ENCODE peak calls at places on chromosomes 2 and 18, in eight cellular contexts. R is A673, E is neural progenitor cell, W is left lung, C is left ventricle myocardium inferior, A is AG04450, L is kidney epithelial cell, D is GM12878. B is an unnamed sample.

GRCh38 chr18:40413160-40413559 is 1541.9 kb upstream of the PIK3C3 start:
- DNase-seq in R (peak; percentile 23), E (peak; percentile 76), W (no peak), C (no peak), A (no peak), L (no peak), D (no peak), B (no peak)

GRCh38 chr2:171432206-171432968 is 1.4 kb downstream of the METTL8 start:
- DNase-seq in R (no peak), E (no peak), W (no peak), C (no peak), A (no peak), L (no peak), D (no peak), B (no peak)

GRCh38 chr2:85886585-85886984 is 2.2 kb downstream of the ST3GAL5 start:
- DNase-seq in R (peak; percentile 87), E (no peak), W (peak; percentile 76), C (no peak), A (peak; percentile 90), L (peak; percentile 80), D (no peak), B (no peak)

GRCh38 chr2:217279130-217279529 is 419.3 kb upstream of the TNP1 start:
- DNase-seq in R (no peak), E (no peak), W (no peak), C (no peak), A (no peak), L (no peak), D (no peak), B (no peak)

GRCh38 chr2:112520234-112520783 is 22.0 kb upstream of the POLR1B start:
- DNase-seq in R (peak; percentile 50), E (no peak), W (no peak), C (no peak), A (no peak), L (no peak), D (no peak), B (no peak)

GRCh38 chr2:188725981-188726380 is 248.2 kb upstream of the COL3A1 start:
- DNase-seq in R (peak; percentile 69), E (no peak), W (no peak), C (no peak), A (no peak), L (no peak), D (no peak), B (no peak)

GRCh38 chr2:122886479-122887130 is 1131.2 kb downstream of the TSN start:
- DNase-seq in R (no peak), E (peak; percentile 51), W (no peak), C (no peak), A (no peak), L (no peak), D (no peak), B (no peak)

GRCh38 chr2:37802106-37802791 is 122.8 kb upstream of the RMDN2 start:
- DNase-seq in R (no peak), E (no peak), W (peak; percentile 78), C (no peak), A (no peak), L (no peak), D (no peak), B (no peak)

GRCh38 chr2:8819194-8819593 is 18.2 kb downstream of the KIDINS220 start:
- DNase-seq in R (no peak), E (no peak), W (no peak), C (no peak), A (no peak), L (no peak), D (no peak), B (no peak)

GRCh38 chr2:95539290-95539689 is 52.5 kb upstream of the TRIM43 start:
- DNase-seq in R (no peak), E (no peak), W (no peak), C (no peak), A (no peak), L (no peak), D (no peak), B (no peak)

GRCh38 chr18:50662177-50662576 is 102.3 kb downstream of the MAPK4 start:
- DNase-seq in R (peak; percentile 38), E (peak; percentile 47), W (no peak), C (no peak), A (no peak), L (no peak), D (no peak), B (peak; percentile 19)

GRCh38 chr18:48319796-48320638 is 89.2 kb downstream of the ZBTB7C start:
- DNase-seq in R (no peak), E (no peak), W (no peak), C (no peak), A (no peak), L (no peak), D (no peak), B (no peak)

GRCh38 chr2:1581965-1582625 is 162.2 kb downstream of the PXDN start:
- DNase-seq in R (no peak), E (peak; percentile 26), W (no peak), C (no peak), A (no peak), L (no peak), D (no peak), B (no peak)

GRCh38 chr2:127664065-127664894 is 11.1 kb downstream of the LIMS2 start:
- DNase-seq in R (no peak), E (peak; percentile 74), W (peak; percentile 33), C (peak; percentile 59), A (no peak), L (no peak), D (no peak), B (no peak)

GRCh38 chr2:237488901-237489860 is 2.1 kb downstream of the MLPH start:
- DNase-seq in R (no peak), E (no peak), W (no peak), C (no peak), A (no peak), L (peak; percentile 80), D (no peak), B (no peak)

GRCh38 chr2:120350801-120351324 is 4.9 kb downstream of the INHBB start:
- DNase-seq in R (no peak), E (no peak), W (peak; percentile 69), C (no peak), A (no peak), L (no peak), D (no peak), B (no peak)

GRCh38 chr2:100877555-100877954 is 57.6 kb downstream of the NPAS2 start:
- DNase-seq in R (no peak), E (no peak), W (no peak), C (no peak), A (no peak), L (no peak), D (no peak), B (no peak)

GRCh38 chr18:57542801-57543427 is 43.6 kb downstream of the FECH start:
- DNase-seq in R (peak; percentile 62), E (no peak), W (no peak), C (no peak), A (peak; percentile 30), L (no peak), D (no peak), B (no peak)

GRCh38 chr2:230209422-230210051 is 10.2 kb downstream of the SP110 start:
- DNase-seq in R (no peak), E (no peak), W (no peak), C (no peak), A (no peak), L (no peak), D (no peak), B (no peak)

GRCh38 chr2:101337877-101338276 is 29.4 kb upstream of the RNF149 start:
- DNase-seq in R (no peak), E (no peak), W (no peak), C (no peak), A (no peak), L (no peak), D (no peak), B (no peak)

GRCh38 chr2:174585111-174585510 is 12.5 kb downstream of the WIPF1 start:
- DNase-seq in R (no peak), E (no peak), W (no peak), C (no peak), A (peak; percentile 26), L (no peak), D (no peak), B (no peak)

GRCh38 chr2:156405586-156405985 is 30.6 kb upstream of the GPD2 start:
- DNase-seq in R (peak; percentile 3), E (no peak), W (peak; percentile 77), C (no peak), A (no peak), L (no peak), D (no peak), B (no peak)

GRCh38 chr2:62672601-62673000 is 32.9 kb upstream of the EHBP1 start:
- DNase-seq in R (no peak), E (peak; percentile 79), W (peak; percentile 51), C (no peak), A (peak; percentile 43), L (peak; percentile 42), D (no peak), B (no peak)

DNA sequence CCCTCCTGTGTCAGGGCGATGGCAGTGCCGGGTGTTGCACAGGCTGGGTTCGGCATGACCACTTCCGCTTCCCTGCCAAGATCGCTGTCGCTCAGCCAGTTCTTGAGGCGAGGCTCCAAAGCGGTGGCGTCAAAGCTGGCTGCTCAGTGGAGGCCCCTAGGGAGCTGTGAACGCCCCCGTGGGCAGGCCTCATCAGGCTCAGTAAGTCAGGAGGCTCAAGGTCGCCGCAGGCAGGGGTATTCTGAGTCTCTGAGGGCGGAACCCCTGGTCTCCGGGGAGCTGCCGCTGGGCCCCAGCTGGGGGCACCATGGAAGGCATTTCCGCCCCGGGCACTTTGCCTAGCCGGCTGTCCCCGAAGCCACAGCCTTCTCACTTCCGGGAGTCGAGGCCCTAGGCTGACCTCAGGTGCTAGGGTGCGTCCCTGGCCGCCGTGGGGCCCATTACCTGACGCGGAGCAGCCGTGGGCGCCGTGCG is 210.4 kb downstream of the SOCS6 start:
- DNase-seq in R (peak; percentile 93), E (no peak), W (no peak), C (no peak), A (no peak), L (no peak), D (no peak), B (peak; percentile 59)
- TF ChIP-seq CTCF in R (no peak), E (no peak), W (no peak), C (no peak), A (no peak), L (no peak), D (no peak), B (peak; percentile 8)

GRCh38 chr2:48343571-48344440 is 186.1 kb upstream of the STON1 start:
- DNase-seq in R (no peak), E (no peak), W (no peak), C (no peak), A (peak; percentile 55), L (peak; percentile 25), D (no peak), B (no peak)
- H3K4me3 ChIP-seq in R (no peak overlapping the region), E (no peak overlapping the region), W (peak overlapping the region; percentile 8), C (peak overlapping the region; percentile 47), A (peak overlapping the region; percentile 43), L (no peak overlapping the region), D (peak overlapping the region; percentile 19), B (no peak overlapping the region)

GRCh38 chr2:240873805-240874714 is 5.4 kb downstream of the AGXT start:
- DNase-seq in R (no peak), E (peak; percentile 40), W (peak; percentile 28), C (no peak), A (no peak), L (no peak), D (no peak), B (no peak)
- TF ChIP-seq CTCF in R (no peak), E (no peak), W (no peak), C (no peak), A (peak; percentile 11), L (no peak), D (no peak), B (no peak)

GRCh38 chr2:199431748-199432213 is 26.0 kb downstream of the SATB2 start:
- DNase-seq in R (peak; percentile 97), E (peak; percentile 11), W (no peak), C (no peak), A (no peak), L (no peak), D (no peak), B (no peak)
- H3K4me3 ChIP-seq in R (peak overlapping the region; percentile 14), E (no peak overlapping the region), W (no peak overlapping the region), C (no peak overlapping the region), A (no peak overlapping the region), L (no peak overlapping the region), D (no peak overlapping the region), B (no peak overlapping the region)

GRCh38 chr2:41806286-41806685 is 241.5 kb upstream of the PKDCC start:
- DNase-seq in R (no peak), E (no peak), W (no peak), C (no peak), A (no peak), L (no peak), D (no peak), B (no peak)
- TF ChIP-seq CTCF in R (peak; percentile 24), E (peak; percentile 18), W (no peak), C (no peak), A (no peak), L (peak; percentile 40), D (no peak), B (no peak)

B was measured in GM12864.